ENCODE peak calls at places on chromosomes 2 and 18, in seven cellular contexts. N is psoas muscle, R is endothelial cell, Q is ovary, Y is AG08396, C is breast epithelium, B is adrenal gland. Z is an unnamed sample.
A peak's percentile ranks its signal among the peaks of the same experiment; 100 is the strongest.

GRCh38 chr2:58146707-58147106 is 94.4 kb downstream of the FANCL start:
- DNase-seq in N (no peak), R (no peak), Q (no peak), Y (peak; percentile 12), C (no peak), B (no peak), Z (no peak)

GRCh38 chr2:37588316-37588777 is 83.1 kb downstream of the CDC42EP3 start:
- DNase-seq in N (no peak), R (no peak), Q (no peak), Y (no peak), C (no peak), B (no peak), Z (no peak)

GRCh38 chr18:80258640-80259039 is 11.3 kb upstream of the PARD6G start:
- DNase-seq in N (no peak), R (no peak), Q (no peak), Y (no peak), C (no peak), B (no peak), Z (no peak)

GRCh38 chr2:237558918-237559645 is 7.3 kb upstream of the PRLH start:
- DNase-seq in N (peak; percentile 86), R (no peak), Q (peak; percentile 87), Y (peak; percentile 78), C (peak; percentile 69), B (peak; percentile 52), Z (peak; percentile 30)

GRCh38 chr2:128178650-128179460 is 87.9 kb downstream of the UGGT1 start:
- DNase-seq in N (peak; percentile 79), R (peak; percentile 64), Q (peak; percentile 38), Y (peak; percentile 70), C (no peak), B (peak; percentile 58), Z (no peak)

GRCh38 chr2:33681333-33681732 is 82.2 kb upstream of the FAM98A start:
- DNase-seq in N (no peak), R (no peak), Q (no peak), Y (no peak), C (no peak), B (no peak), Z (no peak)

GRCh38 chr2:20487392-20488135 is 40.7 kb downstream of the RHOB start:
- DNase-seq in N (no peak), R (no peak), Q (no peak), Y (no peak), C (no peak), B (no peak), Z (no peak)

GRCh38 chr2:241903121-241904010 is 33.8 kb downstream of the RTP5 start:
- DNase-seq in N (no peak), R (no peak), Q (no peak), Y (no peak), C (peak; percentile 39), B (no peak), Z (no peak)

GRCh38 chr2:142865924-142866323 is 11.5 kb upstream of the KYNU start:
- DNase-seq in N (no peak), R (no peak), Q (no peak), Y (no peak), C (no peak), B (no peak), Z (no peak)

GRCh38 chr2:170217778-170218251 is 39.9 kb downstream of the MYO3B start:
- DNase-seq in N (no peak), R (no peak), Q (no peak), Y (peak; percentile 47), C (no peak), B (no peak), Z (no peak)

GRCh38 chr2:68937346-68938055 is 15.2 kb downstream of the GKN2 start:
- DNase-seq in N (no peak), R (no peak), Q (no peak), Y (no peak), C (no peak), B (no peak), Z (no peak)

GRCh38 chr2:46230115-46230571 is 67.1 kb upstream of the EPAS1 start:
- DNase-seq in N (peak; percentile 77), R (no peak), Q (no peak), Y (no peak), C (no peak), B (peak; percentile 15), Z (no peak)

GRCh38 chr2:37326285-37326684 is 1.7 kb upstream of the PRKD3 start:
- DNase-seq in N (no peak), R (no peak), Q (peak; percentile 33), Y (peak; percentile 81), C (no peak), B (peak; percentile 83), Z (no peak)

GRCh38 chr18:54948350-54948837 is 10.9 kb downstream of the CCDC68 start:
- DNase-seq in N (no peak), R (no peak), Q (no peak), Y (no peak), C (no peak), B (no peak), Z (no peak)

GRCh38 chr2:185807351-185807750 is 68.7 kb downstream of the FSIP2 start:
- DNase-seq in N (no peak), R (no peak), Q (no peak), Y (no peak), C (no peak), B (no peak), Z (no peak)

GRCh38 chr2:240815761-240816583 is 4.0 kb downstream of the KIF1A start:
- DNase-seq in N (no peak), R (no peak), Q (no peak), Y (no peak), C (no peak), B (no peak), Z (no peak)

GRCh38 chr2:222993920-222994650 is 57.9 kb upstream of the KCNE4 start:
- DNase-seq in N (peak; percentile 87), R (no peak), Q (peak; percentile 81), Y (peak; percentile 72), C (no peak), B (peak; percentile 71), Z (no peak)

GRCh38 chr2:71811726-71812125 is 335.9 kb downstream of the CYP26B1 start:
- DNase-seq in N (no peak), R (no peak), Q (no peak), Y (no peak), C (no peak), B (no peak), Z (no peak)

GRCh38 chr2:28269019-28269784 is 123.5 kb upstream of the FOSL2 start:
- DNase-seq in N (no peak), R (no peak), Q (no peak), Y (no peak), C (no peak), B (no peak), Z (no peak)

GRCh38 chr2:185507703-185508102 is 230.9 kb upstream of the FSIP2 start:
- DNase-seq in N (no peak), R (no peak), Q (no peak), Y (no peak), C (no peak), B (no peak), Z (no peak)

GRCh38 chr18:9854801-9855676 is 30.7 kb upstream of the TXNDC2 start:
- DNase-seq in N (no peak), R (no peak), Q (peak; percentile 58), Y (no peak), C (no peak), B (peak; percentile 61), Z (no peak)

GRCh38 chr18:54798186-54798585 is 30.1 kb upstream of the RAB27B start:
- DNase-seq in N (no peak), R (no peak), Q (no peak), Y (no peak), C (no peak), B (no peak), Z (no peak)

GRCh38 chr2:103169856-103170255 is 408.0 kb downstream of the TMEM182 start:
- DNase-seq in N (no peak), R (no peak), Q (no peak), Y (no peak), C (no peak), B (no peak), Z (no peak)

GRCh38 chr2:207624170-207625013 is 802 bp downstream of the METTL21A start:
- DNase-seq in N (peak; percentile 74), R (peak; percentile 78), Q (peak; percentile 42), Y (peak; percentile 67), C (peak; percentile 55), B (peak; percentile 62), Z (no peak)

GRCh38 chr2:149042881-149043280 is 4.4 kb downstream of the LYPD6B start:
- DNase-seq in N (no peak), R (no peak), Q (no peak), Y (no peak), C (no peak), B (no peak), Z (no peak)

GRCh38 chr18:14930576-14930975 is 182.6 kb downstream of the ANKRD30B start:
- DNase-seq in N (no peak), R (no peak), Q (no peak), Y (no peak), C (no peak), B (no peak), Z (no peak)

GRCh38 chr2:127324635-127325034 is 30.7 kb upstream of the ERCC3 start:
- DNase-seq in N (no peak), R (no peak), Q (no peak), Y (peak; percentile 27), C (no peak), B (peak; percentile 39), Z (no peak)

GRCh38 chr2:128435576-128436497 is 117.2 kb upstream of the HS6ST1 start:
- DNase-seq in N (no peak), R (no peak), Q (no peak), Y (no peak), C (no peak), B (no peak), Z (no peak)

GRCh38 chr18:66560092-66560491 is 43.8 kb downstream of the CDH19 start:
- DNase-seq in N (no peak), R (peak; percentile 34), Q (no peak), Y (no peak), C (no peak), B (no peak), Z (peak; percentile 40)

GRCh38 chr2:202494300-202494699 is 118.2 kb downstream of the BMPR2 start:
- DNase-seq in N (no peak), R (peak; percentile 54), Q (no peak), Y (peak; percentile 86), C (peak; percentile 64), B (no peak), Z (no peak)

GRCh38 chr2:202339052-202339870 is 36.9 kb upstream of the BMPR2 start:
- DNase-seq in N (no peak), R (no peak), Q (no peak), Y (no peak), C (no peak), B (no peak), Z (no peak)

GRCh38 chr2:39448169-39448502 is 11.1 kb upstream of the MAP4K3 start:
- DNase-seq in N (no peak), R (no peak), Q (no peak), Y (no peak), C (no peak), B (no peak), Z (no peak)

GRCh38 chr2:240531038-240531437 is 26.8 kb downstream of the ANKMY1 start:
- DNase-seq in N (no peak), R (no peak), Q (no peak), Y (no peak), C (no peak), B (no peak), Z (no peak)

GRCh38 chr2:222904557-222905258 is 43.9 kb downstream of the ACSL3 start:
- DNase-seq in N (no peak), R (no peak), Q (no peak), Y (peak; percentile 56), C (no peak), B (no peak), Z (no peak)

GRCh38 chr18:2104620-2105462 is 466.5 kb downstream of the METTL4 start:
- DNase-seq in N (no peak), R (peak; percentile 67), Q (no peak), Y (peak; percentile 72), C (no peak), B (peak; percentile 23), Z (no peak)

GRCh38 chr2:101026253-101026701 is 24.2 kb downstream of the RPL31 start:
- DNase-seq in N (no peak), R (no peak), Q (no peak), Y (no peak), C (no peak), B (no peak), Z (no peak)

Z was measured in NCI-H2107.